ENCODE peak calls at places on chromosomes 2 and 18, in four cellular contexts. Z is OCI-LY7, Y is GM23248, N is SK-N-SH. L is an unnamed sample.

GRCh38 chr2:136049991-136050573 is 64.7 kb upstream of the DARS1 start:
- DNase-seq in Y (no peak), N (no peak), Z (no peak), L (peak)

GRCh38 chr2:100262555-100263320 is 59.6 kb downstream of the LONRF2 start:
- DNase-seq in Y (peak), N (peak), Z (peak), L (peak)

GRCh38 chr18:54284967-54285785 is 15.9 kb downstream of the POLI start:
- DNase-seq in Z (no peak), N (no peak), Y (peak), L (no peak)

GRCh38 chr18:2984703-2985261 is 28.2 kb downstream of the LPIN2 start:
- DNase-seq in Y (no peak), Z (no peak), N (no peak), L (peak)

GRCh38 chr18:9737814-9738160 is 29.7 kb downstream of the RAB31 start:
- DNase-seq in Y (peak), Z (no peak), N (peak), L (no peak)

GRCh38 chr18:34921271-34921670 is 119.9 kb upstream of the MAPRE2 start:
- DNase-seq in Y (no peak), N (no peak), Z (no peak), L (no peak)

GRCh38 chr2:56688661-56689060 is 504.9 kb downstream of the CCDC85A start:
- DNase-seq in Y (peak), Z (no peak), N (no peak), L (no peak)

GRCh38 chr2:177998006-177998405 is 74.6 kb downstream of the PDE11A start:
- DNase-seq in Y (peak), Z (no peak), N (no peak), L (no peak)

GRCh38 chr2:146324954-146325353 is 1519.9 kb upstream of the ACVR2A start:
- DNase-seq in Y (peak), Z (no peak), N (no peak), L (no peak)

GRCh38 chr18:50700245-50701165 is 119.3 kb downstream of the MRO start:
- DNase-seq in Y (no peak), N (no peak), Z (no peak), L (no peak)

GRCh38 chr2:134287323-134287722 is 33.5 kb downstream of the MGAT5 start:
- DNase-seq in Y (no peak), N (no peak), Z (no peak), L (no peak)

GRCh38 chr18:57059366-57059765 is 87.5 kb upstream of the BOD1L2 start:
- DNase-seq in Y (no peak), N (no peak), Z (no peak), L (no peak)

GRCh38 chr2:44244135-44244871 is 31.0 kb upstream of the SLC3A1 start:
- DNase-seq in Y (peak), N (peak), Z (peak), L (peak)

GRCh38 chr2:95075440-95075885 is 46.1 kb downstream of the MRPS5 start:
- DNase-seq in Z (no peak), Y (no peak), N (peak), L (no peak)

GRCh38 chr18:62663731-62664336 is 51.5 kb upstream of the PHLPP1 start:
- DNase-seq in Y (peak), Z (no peak), N (no peak), L (no peak)

GRCh38 chr18:12005542-12006487 is 24.5 kb downstream of the IMPA2 start:
- DNase-seq in N (no peak), Y (peak), Z (no peak), L (no peak)

GRCh38 chr2:240601831-240602160 is 15.3 kb downstream of the CAPN10 start:
- DNase-seq in Y (no peak), N (no peak), Z (no peak), L (no peak)

GRCh38 chr2:204027105-204027504 is 90.5 kb downstream of the ICOS start:
- DNase-seq in N (no peak), Y (no peak), Z (peak), L (no peak)

GRCh38 chr2:17752892-17753802 is 463 bp downstream of the SMC6 start:
- DNase-seq in N (peak), Z (peak), Y (peak), L (peak)

GRCh38 chr2:127454595-127455565 is 36.7 kb downstream of the PROC start:
- DNase-seq in Y (no peak), N (no peak), Z (no peak), L (peak)

GRCh38 chr18:44771957-44772917 is 91.5 kb downstream of the SETBP1 start:
- DNase-seq in Z (no peak), N (no peak), Y (no peak), L (no peak)

GRCh38 chr2:224354631-224355211 is 47.2 kb downstream of the FAM124B start:
- DNase-seq in N (no peak), Z (no peak), Y (no peak), L (no peak)

GRCh38 chr18:57776354-57776753 is 26.8 kb downstream of the ATP8B1 start:
- DNase-seq in N (no peak), Y (no peak), Z (no peak), L (no peak)

GRCh38 chr2:186848873-186849578 is at the start of gene ZSWIM2:
- DNase-seq in N (peak), Z (no peak), Y (peak), L (peak)

GRCh38 chr2:69668598-69668997 is 25.1 kb upstream of the AAK1 start:
- DNase-seq in Y (peak), N (no peak), Z (no peak), L (no peak)

GRCh38 chr2:59032469-59032868 is 791.3 kb upstream of the FANCL start:
- DNase-seq in N (no peak), Z (no peak), Y (no peak), L (no peak)

GRCh38 chr18:9354256-9354655 is 19.7 kb downstream of the TWSG1 start:
- DNase-seq in Y (peak), N (no peak), Z (no peak), L (no peak)

GRCh38 chr2:98935111-98935770 is 784 bp downstream of the CRACDL start:
- DNase-seq in Y (no peak), Z (no peak), N (no peak), L (peak)

GRCh38 chr2:98935777-98936132 is 270 bp downstream of the CRACDL start:
- DNase-seq in Y (no peak), N (no peak), Z (no peak), L (no peak)

GRCh38 chr2:98937906-98938305 is 1.9 kb upstream of the CRACDL start:
- DNase-seq in Y (no peak), Z (no peak), N (no peak), L (no peak)

GRCh38 chr2:98936917-98937351 is 909 bp upstream of the CRACDL start:
- DNase-seq in Y (no peak), N (peak), Z (no peak), L (peak)

GRCh38 chr2:98936133-98936916 is at the start of gene CRACDL:
- DNase-seq in Y (peak), N (peak), Z (no peak), L (peak)
- TF ChIP-seq EZH2phosphoT487 in Y (no peak), N (no peak), Z (no peak), L (peak)

DNA sequence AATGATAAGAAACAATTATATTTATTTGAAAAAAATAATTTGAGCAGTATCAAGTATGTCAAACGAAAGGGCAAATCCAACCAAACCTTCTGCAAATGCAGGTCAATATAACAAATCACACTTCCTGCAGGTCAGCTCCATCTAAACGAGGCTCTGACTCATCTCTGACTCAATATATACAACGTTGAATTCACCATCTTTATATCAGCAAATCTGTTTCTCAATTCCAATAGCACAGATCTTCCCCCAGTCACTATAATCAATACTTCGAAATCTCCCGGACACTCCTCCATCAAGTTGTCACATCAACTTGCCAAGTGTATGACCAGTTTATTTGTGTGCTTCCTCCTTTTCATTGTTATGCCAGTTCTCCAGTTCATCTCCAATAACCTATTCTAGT is 388.9 kb downstream of the ZEB2 start:
- DNase-seq in Y (peak), Z (no peak), N (no peak), L (no peak)
- H3K27ac ChIP-seq in Y (no peak), Z (no peak), N (no peak), L (no peak)

GRCh38 chr2:75524276-75524911 is 36.3 kb downstream of the EVA1A start:
- DNase-seq in Z (no peak), N (no peak), Y (no peak), L (no peak)

GRCh38 chr2:75523313-75524275 is 37.1 kb downstream of the EVA1A start:
- DNase-seq in Z (no peak), N (no peak), Y (peak), L (no peak)

GRCh38 chr2:75521225-75521872 is 39.4 kb downstream of the EVA1A start:
- DNase-seq in Y (no peak), N (no peak), Z (no peak), L (no peak)

GRCh38 chr2:75519843-75520242 is 40.9 kb downstream of the EVA1A start:
- DNase-seq in Z (no peak), Y (no peak), N (no peak), L (no peak)

DNA sequence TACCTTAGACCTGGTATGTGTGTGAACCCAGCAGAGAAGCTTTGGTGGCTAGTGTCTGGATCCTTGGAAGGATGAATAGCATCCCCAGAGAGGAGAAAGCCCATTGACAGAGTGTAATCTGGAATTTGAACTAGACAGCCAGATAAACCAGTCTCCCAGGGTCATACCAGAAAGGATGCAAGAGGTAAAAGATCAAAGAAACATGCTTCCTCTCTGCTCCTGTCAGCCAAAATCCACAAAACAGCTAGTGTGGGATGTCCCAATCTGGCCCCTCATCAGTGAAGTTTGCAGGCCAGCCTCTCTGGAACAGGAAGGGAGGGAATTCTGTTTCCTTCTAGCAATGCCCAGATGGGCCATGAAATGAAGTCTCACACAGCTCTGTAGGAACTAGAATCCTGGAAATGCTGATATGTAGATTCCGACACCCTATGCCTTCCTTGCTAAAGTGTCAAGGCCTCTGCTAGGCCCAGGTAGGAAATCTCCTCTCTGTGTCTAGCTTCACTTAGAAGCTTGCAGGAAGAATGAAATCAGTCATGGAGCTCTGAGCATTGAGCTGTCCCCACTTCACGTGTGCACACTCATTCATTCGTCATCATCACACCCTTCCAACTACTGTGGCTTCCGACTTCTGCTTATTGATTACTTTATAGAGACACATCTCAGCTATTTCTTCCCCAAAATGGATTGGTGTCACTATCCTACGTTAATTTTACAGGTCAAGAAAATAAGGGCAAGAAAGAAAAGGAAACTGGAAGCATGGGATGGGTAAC is 38.0 kb downstream of the EVA1A start:
- DNase-seq in N (no peak), Z (no peak), Y (peak), L (no peak)
- TF ChIP-seq EZH2phosphoT487 in N (no peak), Z (no peak), Y (no peak), L (no peak)

DNA sequence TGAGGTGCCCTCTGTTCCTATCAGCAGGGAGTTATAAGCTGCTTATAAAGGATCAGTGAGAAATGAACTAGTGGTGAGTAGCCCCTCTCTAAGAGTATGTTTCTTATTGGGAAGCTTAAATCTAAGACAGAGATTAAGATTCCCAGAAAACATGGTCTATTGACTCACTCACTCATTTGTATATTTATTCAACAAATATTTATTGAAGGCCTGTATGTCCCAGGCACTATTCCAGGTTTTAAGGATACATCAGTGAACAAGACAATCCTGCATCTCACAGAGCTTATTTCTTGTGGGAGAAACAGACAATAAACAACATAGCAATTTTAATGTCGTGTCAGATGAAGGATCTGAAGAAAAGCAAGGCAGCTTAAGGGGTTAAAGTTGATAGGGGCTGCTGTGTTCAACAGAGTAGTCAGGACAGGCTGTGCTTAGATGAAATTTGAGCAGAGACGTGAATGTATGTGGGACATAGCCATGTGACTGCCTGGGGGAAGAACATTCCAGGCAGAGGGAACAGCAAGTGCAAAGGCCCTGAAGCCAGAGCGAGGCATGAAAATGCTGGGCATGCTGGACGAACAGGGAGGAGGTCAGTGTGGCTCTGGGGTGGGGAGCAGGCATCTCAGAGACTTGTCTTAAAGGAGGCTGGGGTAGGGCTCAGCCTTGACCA is 14.8 kb upstream of the PSD4 start:
- DNase-seq in Z (no peak), N (no peak), Y (peak), L (no peak)
- H3K27ac ChIP-seq in Z (no peak), N (no peak), Y (peak), L (no peak)

GRCh38 chr2:14257801-14258507 is 374.6 kb upstream of the LRATD1 start:
- DNase-seq in Z (no peak), N (no peak), Y (no peak), L (no peak)
- TF ChIP-seq EZH2phosphoT487 in Z (no peak), N (no peak), Y (no peak), L (no peak)

GRCh38 chr2:3636586-3637310 is 21.3 kb upstream of the ALLC start:
- DNase-seq in Z (no peak), Y (no peak), N (no peak), L (no peak)

GRCh38 chr2:3635171-3636008 is 22.6 kb upstream of the ALLC start:
- DNase-seq in Y (peak), Z (no peak), N (no peak), L (no peak)

GRCh38 chr2:3633089-3633981 is 24.7 kb upstream of the ALLC start:
- DNase-seq in Z (no peak), N (no peak), Y (peak), L (no peak)

GRCh38 chr2:3633982-3634630 is 23.9 kb upstream of the ALLC start:
- DNase-seq in Y (no peak), N (no peak), Z (no peak), L (no peak)

GRCh38 chr2:3634631-3635091 is 23.3 kb upstream of the ALLC start:
- DNase-seq in Y (no peak), N (no peak), Z (no peak), L (no peak)
- H3K27ac ChIP-seq in Y (no peak), N (no peak), Z (no peak), L (no peak)

DNA sequence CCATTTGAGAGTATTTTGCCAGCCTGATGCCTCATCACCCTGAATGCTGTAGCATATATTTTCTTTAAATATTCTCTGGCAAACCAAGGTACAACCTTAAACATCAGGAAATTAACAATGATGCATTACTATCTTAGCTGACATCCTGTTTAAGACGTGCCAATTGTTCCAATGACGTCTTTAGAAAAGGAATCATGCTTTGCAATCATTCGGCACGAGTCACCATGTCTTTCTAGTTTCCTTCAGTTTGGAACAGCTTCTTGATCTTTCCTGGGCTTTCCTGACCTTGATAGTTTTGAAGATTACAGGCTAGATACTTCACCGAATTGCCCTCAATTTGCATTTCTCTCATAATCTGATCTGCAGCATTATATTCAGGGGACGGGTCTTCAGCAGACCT is 88.2 kb upstream of the GLI2 start:
- DNase-seq in Z (no peak), Y (peak), N (no peak), L (no peak)
- TF ChIP-seq EZH2phosphoT487 in Z (no peak), Y (no peak), N (no peak), L (no peak)

DNA sequence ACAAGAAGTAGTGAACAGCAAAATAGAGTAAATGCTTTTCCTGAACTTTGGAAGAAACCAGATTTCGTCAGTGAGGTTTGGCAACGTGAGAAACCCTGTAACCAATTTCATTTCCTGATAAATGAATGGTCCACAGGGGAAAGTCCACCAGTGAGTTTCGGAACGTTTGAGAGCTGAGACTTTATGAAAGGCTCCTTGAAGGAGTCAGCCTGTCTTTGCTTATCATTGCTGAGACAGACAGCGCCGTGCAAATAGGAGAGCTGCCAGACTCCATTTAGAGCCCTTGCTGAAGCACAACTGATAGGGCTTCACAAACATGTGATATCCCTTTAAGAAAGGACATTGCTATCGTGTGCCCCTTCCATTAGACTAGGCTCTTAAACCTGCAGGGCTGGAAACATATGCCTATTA is 121.8 kb upstream of the SMAD7 start:
- DNase-seq in N (peak), Z (no peak), Y (peak), L (no peak)
- H3K27ac ChIP-seq in N (peak), Z (no peak), Y (peak), L (no peak)

GRCh38 chr2:73291093-73291460 is 2.3 kb downstream of the EGR4 start:
- DNase-seq in Z (no peak), Y (peak), N (peak), L (peak)
- TF ChIP-seq EZH2phosphoT487 in Z (no peak), Y (no peak), N (no peak), L (no peak)

L was measured in neural progenitor cell.